ENCODE peak calls at places on chromosomes 13 and 19, in six cellular contexts. One of them, this sample, is unnamed.

GRCh38 chr19:50542825-50543428 is 25.3 kb downstream of the LRRC4B start:
- DNase-seq in uterus: no peak
- DNase-seq in fibroblast of lung: no peak
- DNase-seq in cardiac muscle cell: no peak
- DNase-seq in astrocyte of the spinal cord: no peak
- DNase-seq in SK-N-SH: no peak
- DNase-seq in this sample: no peak

GRCh38 chr19:48717059-48717395 is 2.5 kb downstream of the MAMSTR start:
- DNase-seq in uterus: no peak
- DNase-seq in fibroblast of lung: peak; percentile 37
- DNase-seq in cardiac muscle cell: no peak
- DNase-seq in astrocyte of the spinal cord: no peak
- DNase-seq in SK-N-SH: no peak
- DNase-seq in this sample: peak; percentile 46

GRCh38 chr13:52922961-52923360 is 74.5 kb upstream of the PCDH8 start:
- DNase-seq in uterus: no peak
- DNase-seq in fibroblast of lung: no peak
- DNase-seq in cardiac muscle cell: no peak
- DNase-seq in astrocyte of the spinal cord: no peak
- DNase-seq in SK-N-SH: no peak
- DNase-seq in this sample: no peak

GRCh38 chr13:93226065-93226622 is 463 bp upstream of the GPC6 start:
- DNase-seq in uterus: no peak
- DNase-seq in fibroblast of lung: no peak
- DNase-seq in cardiac muscle cell: peak; percentile 12
- DNase-seq in astrocyte of the spinal cord: no peak
- DNase-seq in SK-N-SH: peak; percentile 42
- DNase-seq in this sample: no peak

GRCh38 chr19:18488403-18488723 is 33.5 kb downstream of the ELL start:
- DNase-seq in uterus: no peak
- DNase-seq in fibroblast of lung: no peak
- DNase-seq in cardiac muscle cell: no peak
- DNase-seq in astrocyte of the spinal cord: no peak
- DNase-seq in SK-N-SH: peak; percentile 62
- DNase-seq in this sample: no peak

GRCh38 chr13:82370306-82370705 is 1512.0 kb downstream of the SLITRK1 start:
- DNase-seq in uterus: no peak
- DNase-seq in fibroblast of lung: peak; percentile 29
- DNase-seq in cardiac muscle cell: no peak
- DNase-seq in astrocyte of the spinal cord: no peak
- DNase-seq in SK-N-SH: no peak
- DNase-seq in this sample: no peak

GRCh38 chr19:6654347-6655310 is 15.3 kb downstream of the TNFSF14 start:
- DNase-seq in uterus: no peak
- DNase-seq in fibroblast of lung: no peak
- DNase-seq in cardiac muscle cell: no peak
- DNase-seq in astrocyte of the spinal cord: no peak
- DNase-seq in SK-N-SH: no peak
- DNase-seq in this sample: no peak

GRCh38 chr19:13155472-13156284 is 5.5 kb downstream of the IER2 start:
- DNase-seq in uterus: peak; percentile 82
- DNase-seq in fibroblast of lung: peak; percentile 69
- DNase-seq in cardiac muscle cell: peak; percentile 65
- DNase-seq in astrocyte of the spinal cord: peak; percentile 82
- DNase-seq in SK-N-SH: peak; percentile 63
- DNase-seq in this sample: peak; percentile 94

GRCh38 chr13:110771194-110771593 is 57.7 kb downstream of the ING1 start:
- DNase-seq in uterus: no peak
- DNase-seq in fibroblast of lung: no peak
- DNase-seq in cardiac muscle cell: no peak
- DNase-seq in astrocyte of the spinal cord: no peak
- DNase-seq in SK-N-SH: no peak
- DNase-seq in this sample: peak; percentile 41

GRCh38 chr19:15251010-15251748 is 18.9 kb upstream of the EPHX3 start:
- DNase-seq in uterus: peak; percentile 51
- DNase-seq in fibroblast of lung: peak; percentile 63
- DNase-seq in cardiac muscle cell: no peak
- DNase-seq in astrocyte of the spinal cord: peak; percentile 80
- DNase-seq in SK-N-SH: no peak
- DNase-seq in this sample: peak; percentile 83

GRCh38 chr13:37587236-37587635 is 11.3 kb downstream of the POSTN start:
- DNase-seq in uterus: no peak
- DNase-seq in fibroblast of lung: peak; percentile 27
- DNase-seq in cardiac muscle cell: no peak
- DNase-seq in astrocyte of the spinal cord: no peak
- DNase-seq in SK-N-SH: no peak
- DNase-seq in this sample: peak; percentile 72

GRCh38 chr19:4584670-4585460 is 25.4 kb upstream of the SEMA6B start:
- DNase-seq in uterus: no peak
- DNase-seq in fibroblast of lung: no peak
- DNase-seq in cardiac muscle cell: no peak
- DNase-seq in astrocyte of the spinal cord: no peak
- DNase-seq in SK-N-SH: peak; percentile 79
- DNase-seq in this sample: no peak

GRCh38 chr19:29681422-29682235 is 16.4 kb downstream of the PLEKHF1 start:
- DNase-seq in uterus: no peak
- DNase-seq in fibroblast of lung: peak; percentile 42
- DNase-seq in cardiac muscle cell: no peak
- DNase-seq in astrocyte of the spinal cord: no peak
- DNase-seq in SK-N-SH: no peak
- DNase-seq in this sample: no peak

GRCh38 chr13:63910406-63910957 is 2494.8 kb upstream of the PCDH20 start:
- DNase-seq in uterus: no peak
- DNase-seq in fibroblast of lung: peak; percentile 39
- DNase-seq in cardiac muscle cell: no peak
- DNase-seq in astrocyte of the spinal cord: peak; percentile 45
- DNase-seq in SK-N-SH: no peak
- DNase-seq in this sample: peak; percentile 19

GRCh38 chr19:12800873-12801465 is 631 bp downstream of the PRDX2 start:
- DNase-seq in uterus: no peak
- DNase-seq in fibroblast of lung: no peak
- DNase-seq in cardiac muscle cell: peak; percentile 60
- DNase-seq in astrocyte of the spinal cord: no peak
- DNase-seq in SK-N-SH: peak; percentile 57
- DNase-seq in this sample: no peak

GRCh38 chr19:45352471-45352870 is 11.9 kb downstream of the KLC3 start:
- DNase-seq in uterus: no peak
- DNase-seq in fibroblast of lung: no peak
- DNase-seq in cardiac muscle cell: no peak
- DNase-seq in astrocyte of the spinal cord: no peak
- DNase-seq in SK-N-SH: no peak
- DNase-seq in this sample: no peak

GRCh38 chr19:48419158-48419920 is 25.9 kb downstream of the GRIN2D start:
- DNase-seq in uterus: no peak
- DNase-seq in fibroblast of lung: peak; percentile 42
- DNase-seq in cardiac muscle cell: peak; percentile 60
- DNase-seq in astrocyte of the spinal cord: peak; percentile 55
- DNase-seq in SK-N-SH: peak; percentile 87
- DNase-seq in this sample: peak; percentile 36

GRCh38 chr13:49784886-49785570 is 7.5 kb downstream of the KPNA3 start:
- DNase-seq in uterus: no peak
- DNase-seq in fibroblast of lung: peak; percentile 33
- DNase-seq in cardiac muscle cell: no peak
- DNase-seq in astrocyte of the spinal cord: no peak
- DNase-seq in SK-N-SH: no peak
- DNase-seq in this sample: no peak

GRCh38 chr19:55156202-55157063 is 1.1 kb downstream of the TNNI3 start:
- DNase-seq in uterus: no peak
- DNase-seq in fibroblast of lung: peak; percentile 44
- DNase-seq in cardiac muscle cell: peak; percentile 87
- DNase-seq in astrocyte of the spinal cord: no peak
- DNase-seq in SK-N-SH: peak; percentile 92
- DNase-seq in this sample: peak; percentile 52

GRCh38 chr13:33879044-33879596 is 61.2 kb downstream of the RFC3 start:
- DNase-seq in uterus: no peak
- DNase-seq in fibroblast of lung: no peak
- DNase-seq in cardiac muscle cell: no peak
- DNase-seq in astrocyte of the spinal cord: no peak
- DNase-seq in SK-N-SH: no peak
- DNase-seq in this sample: no peak

GRCh38 chr13:51822106-51822840 is 18.3 kb upstream of the DHRS12 start:
- DNase-seq in uterus: no peak
- DNase-seq in fibroblast of lung: no peak
- DNase-seq in cardiac muscle cell: no peak
- DNase-seq in astrocyte of the spinal cord: no peak
- DNase-seq in SK-N-SH: no peak
- DNase-seq in this sample: no peak

GRCh38 chr13:28137556-28137955 is 789 bp upstream of the PAN3 start:
- DNase-seq in uterus: no peak
- DNase-seq in fibroblast of lung: peak; percentile 26
- DNase-seq in cardiac muscle cell: no peak
- DNase-seq in astrocyte of the spinal cord: no peak
- DNase-seq in SK-N-SH: no peak
- DNase-seq in this sample: peak; percentile 20

GRCh38 chr19:17058236-17058635 is 17.0 kb downstream of the HAUS8 start:
- DNase-seq in uterus: no peak
- DNase-seq in fibroblast of lung: peak; percentile 61
- DNase-seq in cardiac muscle cell: no peak
- DNase-seq in astrocyte of the spinal cord: peak; percentile 38
- DNase-seq in SK-N-SH: no peak
- DNase-seq in this sample: peak; percentile 40
- H3K4me3 ChIP-seq in uterus: no peak overlapping the region
- H3K4me3 ChIP-seq in fibroblast of lung: no peak overlapping the region
- H3K4me3 ChIP-seq in cardiac muscle cell: no peak overlapping the region
- H3K4me3 ChIP-seq in astrocyte of the spinal cord: no peak overlapping the region
- H3K4me3 ChIP-seq in SK-N-SH: no peak overlapping the region
- H3K4me3 ChIP-seq in this sample: no peak overlapping the region

GRCh38 chr19:42068756-42069571 is 1.0 kb downstream of the GRIK5 start:
- DNase-seq in uterus: no peak
- DNase-seq in fibroblast of lung: no peak
- DNase-seq in cardiac muscle cell: no peak
- DNase-seq in astrocyte of the spinal cord: no peak
- DNase-seq in SK-N-SH: peak; percentile 67
- DNase-seq in this sample: no peak
- H3K4me3 ChIP-seq in uterus: peak overlapping the region; percentile 39
- H3K4me3 ChIP-seq in fibroblast of lung: no peak overlapping the region
- H3K4me3 ChIP-seq in cardiac muscle cell: peak overlapping the region; percentile 31
- H3K4me3 ChIP-seq in astrocyte of the spinal cord: no peak overlapping the region
- H3K4me3 ChIP-seq in SK-N-SH: no peak overlapping the region
- H3K4me3 ChIP-seq in this sample: no peak overlapping the region

GRCh38 chr13:19589312-19589711 is 28.0 kb upstream of the TPTE2 start:
- DNase-seq in uterus: no peak
- DNase-seq in fibroblast of lung: no peak
- DNase-seq in cardiac muscle cell: no peak
- DNase-seq in astrocyte of the spinal cord: no peak
- DNase-seq in SK-N-SH: no peak
- DNase-seq in this sample: no peak

GRCh38 chr13:19591864-19592263 is 30.5 kb upstream of the TPTE2 start:
- DNase-seq in uterus: no peak
- DNase-seq in fibroblast of lung: no peak
- DNase-seq in cardiac muscle cell: no peak
- DNase-seq in astrocyte of the spinal cord: no peak
- DNase-seq in SK-N-SH: no peak
- DNase-seq in this sample: no peak

GRCh38 chr13:19587635-19588300 is 26.4 kb upstream of the TPTE2 start:
- DNase-seq in uterus: no peak
- DNase-seq in fibroblast of lung: peak; percentile 58
- DNase-seq in cardiac muscle cell: no peak
- DNase-seq in astrocyte of the spinal cord: peak; percentile 48
- DNase-seq in SK-N-SH: peak; percentile 45
- DNase-seq in this sample: peak; percentile 63

GRCh38 chr13:19590423-19590822 is 29.1 kb upstream of the TPTE2 start:
- DNase-seq in uterus: no peak
- DNase-seq in fibroblast of lung: no peak
- DNase-seq in cardiac muscle cell: no peak
- DNase-seq in astrocyte of the spinal cord: no peak
- DNase-seq in SK-N-SH: no peak
- DNase-seq in this sample: no peak

DNA sequence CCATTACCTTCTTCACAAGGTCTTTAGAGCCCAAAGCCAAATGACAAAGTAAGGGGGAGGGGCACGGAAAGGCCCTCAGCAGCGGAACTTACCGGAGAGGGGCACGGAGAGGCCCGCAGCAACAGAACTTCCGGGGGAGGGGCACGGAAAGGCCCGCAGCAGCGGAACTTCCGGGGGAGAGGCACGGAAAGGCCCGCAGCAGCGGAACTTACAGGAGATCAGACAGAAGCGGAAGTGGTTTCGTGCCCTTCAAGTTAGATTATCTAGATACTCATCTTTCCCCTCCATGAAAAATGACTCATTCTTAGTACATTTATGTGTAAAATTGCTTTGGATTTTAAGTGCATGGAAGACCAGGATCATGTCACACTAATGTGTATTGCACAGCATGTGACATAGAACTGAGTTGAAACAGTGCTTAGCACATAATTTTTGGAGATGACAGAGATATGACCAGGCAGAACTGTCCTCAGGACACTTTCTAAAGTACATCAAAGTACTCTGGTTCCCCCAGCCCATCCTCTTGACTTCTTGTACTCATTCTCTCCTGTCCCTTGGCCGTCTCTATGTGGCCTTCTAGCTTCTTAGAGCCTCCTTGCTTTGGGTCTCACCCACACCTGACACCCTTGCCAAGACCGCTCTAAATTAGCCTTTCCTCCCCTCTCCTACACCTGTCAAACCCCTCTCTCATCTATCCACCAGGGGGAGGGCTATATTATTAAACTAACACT is 25.7 kb upstream of the TPTE2 start:
- DNase-seq in uterus: no peak
- DNase-seq in fibroblast of lung: peak; percentile 16
- DNase-seq in cardiac muscle cell: no peak
- DNase-seq in astrocyte of the spinal cord: peak; percentile 9
- DNase-seq in SK-N-SH: peak; percentile 52
- DNase-seq in this sample: no peak
- H3K4me3 ChIP-seq in uterus: no peak overlapping the region
- H3K4me3 ChIP-seq in fibroblast of lung: no peak overlapping the region
- H3K4me3 ChIP-seq in cardiac muscle cell: no peak overlapping the region
- H3K4me3 ChIP-seq in astrocyte of the spinal cord: no peak overlapping the region
- H3K4me3 ChIP-seq in SK-N-SH: peak overlapping the region; percentile 48
- H3K4me3 ChIP-seq in this sample: no peak overlapping the region

GRCh38 chr19:51976852-51977251 is 9.8 kb downstream of the ZNF350 start:
- DNase-seq in uterus: no peak
- DNase-seq in fibroblast of lung: no peak
- DNase-seq in cardiac muscle cell: no peak
- DNase-seq in astrocyte of the spinal cord: no peak
- DNase-seq in SK-N-SH: no peak
- DNase-seq in this sample: no peak

GRCh38 chr19:51977346-51977745 is 9.3 kb downstream of the ZNF350 start:
- DNase-seq in uterus: no peak
- DNase-seq in fibroblast of lung: no peak
- DNase-seq in cardiac muscle cell: no peak
- DNase-seq in astrocyte of the spinal cord: no peak
- DNase-seq in SK-N-SH: no peak
- DNase-seq in this sample: no peak

GRCh38 chr19:51970718-51971117 is 15.9 kb downstream of the ZNF350 start:
- DNase-seq in uterus: no peak
- DNase-seq in fibroblast of lung: no peak
- DNase-seq in cardiac muscle cell: no peak
- DNase-seq in astrocyte of the spinal cord: no peak
- DNase-seq in SK-N-SH: no peak
- DNase-seq in this sample: no peak

DNA sequence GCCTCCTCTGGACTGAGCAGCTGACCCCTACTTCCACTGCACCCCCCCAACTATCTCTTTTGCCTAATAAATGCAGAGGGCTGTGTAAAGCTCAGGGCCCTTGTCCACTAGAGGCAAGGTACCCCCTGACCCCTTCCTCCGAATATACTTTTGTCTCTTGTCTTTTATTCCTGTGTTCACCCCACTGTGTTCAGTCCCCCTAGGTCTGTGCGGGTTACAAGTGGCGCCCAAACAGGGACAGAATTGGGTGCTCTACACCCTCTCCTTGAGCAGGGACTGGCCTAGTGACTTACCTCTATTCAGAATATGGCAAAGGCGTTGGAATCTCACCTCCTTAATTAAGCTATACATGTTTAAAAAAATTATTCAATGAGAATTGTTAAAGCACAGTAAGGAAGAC is 15.0 kb downstream of the ZNF350 start:
- DNase-seq in uterus: no peak
- DNase-seq in fibroblast of lung: peak; percentile 30
- DNase-seq in cardiac muscle cell: no peak
- DNase-seq in astrocyte of the spinal cord: peak; percentile 33
- DNase-seq in SK-N-SH: no peak
- DNase-seq in this sample: peak; percentile 28
- H3K4me3 ChIP-seq in uterus: no peak overlapping the region
- H3K4me3 ChIP-seq in fibroblast of lung: no peak overlapping the region
- H3K4me3 ChIP-seq in cardiac muscle cell: no peak overlapping the region
- H3K4me3 ChIP-seq in astrocyte of the spinal cord: no peak overlapping the region
- H3K4me3 ChIP-seq in SK-N-SH: no peak overlapping the region
- H3K4me3 ChIP-seq in this sample: no peak overlapping the region